ENCODE peak calls at places on chromosomes 1 and 21, in five cellular contexts. I, N, X, G and A are unnamed samples.

GRCh38 chr1:58854576-58854975 is 70.7 kb upstream of the JUN start:
- DNase-seq in N (no peak), X (no peak), G (no peak), I (peak), A (no peak)

GRCh38 chr1:233376711-233377110 is 49.2 kb downstream of the MAP3K21 start:
- DNase-seq in G (no peak), I (no peak), N (no peak), X (no peak), A (no peak)

GRCh38 chr1:28235746-28236655 is at the start of gene ATP5IF1:
- DNase-seq in I (peak), X (peak), G (peak), N (peak), A (peak)

GRCh38 chr1:178774263-178774662 is 49.2 kb downstream of the RALGPS2 start:
- DNase-seq in N (no peak), X (no peak), G (no peak), I (no peak), A (peak)

GRCh38 chr1:89870998-89871397 is 50.2 kb downstream of the LRRC8D start:
- DNase-seq in G (no peak), I (peak), X (no peak), N (no peak), A (no peak)

GRCh38 chr21:33428669-33429068 is 25.5 kb downstream of the IFNGR2 start:
- DNase-seq in I (no peak), X (peak), N (no peak), G (no peak), A (peak)

GRCh38 chr1:22122273-22123070 is 20.4 kb downstream of the WNT4 start:
- DNase-seq in X (no peak), G (no peak), I (no peak), N (no peak), A (no peak)

GRCh38 chr1:203368624-203369451 is 17.9 kb upstream of the FMOD start:
- DNase-seq in I (no peak), N (no peak), G (no peak), X (peak), A (peak)

GRCh38 chr1:7922301-7922700 is 18.3 kb downstream of the TNFRSF9 start:
- DNase-seq in N (no peak), X (peak), I (no peak), G (no peak), A (no peak)

GRCh38 chr1:220990417-220991337 is 111.4 kb downstream of the HLX start:
- DNase-seq in I (no peak), N (no peak), G (no peak), X (peak), A (peak)

GRCh38 chr1:154445040-154445472 is 39.9 kb downstream of the IL6R start:
- DNase-seq in I (peak), X (peak), N (peak), G (no peak), A (no peak)

GRCh38 chr1:53330819-53331218 is 2.9 kb upstream of the LRP8 start:
- DNase-seq in X (no peak), G (no peak), N (no peak), I (no peak), A (no peak)